ENCODE peak calls at places on chromosomes 3 and 15, in six cellular contexts. One of them, this sample, is unnamed.

GRCh38 chr3:38131621-38132369 is 5.1 kb downstream of the ACAA1 start:
- DNase-seq in M059J: no peak
- DNase-seq in stimulated activated CD8-positive, alpha-beta memory T cell treated with anti-CD3 and anti-CD28 coated beads, Interleukin-2, amount 100 ng/mL, for 48 hours: no peak
- DNase-seq in caudate nucleus: no peak
- DNase-seq in NCI-H187: no peak
- DNase-seq in HTR-8/SVneo: no peak
- DNase-seq in this sample: peak

GRCh38 chr3:117238805-117239204 is 529.2 kb downstream of the TUSC7 start:
- DNase-seq in M059J: no peak
- DNase-seq in stimulated activated CD8-positive, alpha-beta memory T cell treated with anti-CD3 and anti-CD28 coated beads, Interleukin-2, amount 100 ng/mL, for 48 hours: no peak
- DNase-seq in caudate nucleus: no peak
- DNase-seq in NCI-H187: no peak
- DNase-seq in HTR-8/SVneo: no peak
- DNase-seq in this sample: no peak

GRCh38 chr3:115111632-115112031 is 35.5 kb downstream of the ZBTB20 start:
- DNase-seq in M059J: peak
- DNase-seq in stimulated activated CD8-positive, alpha-beta memory T cell treated with anti-CD3 and anti-CD28 coated beads, Interleukin-2, amount 100 ng/mL, for 48 hours: no peak
- DNase-seq in caudate nucleus: no peak
- DNase-seq in NCI-H187: no peak
- DNase-seq in HTR-8/SVneo: no peak
- DNase-seq in this sample: no peak

GRCh38 chr15:63848881-63849551 is 15.3 kb upstream of the HERC1 start:
- DNase-seq in M059J: no peak
- DNase-seq in stimulated activated CD8-positive, alpha-beta memory T cell treated with anti-CD3 and anti-CD28 coated beads, Interleukin-2, amount 100 ng/mL, for 48 hours: no peak
- DNase-seq in caudate nucleus: no peak
- DNase-seq in NCI-H187: no peak
- DNase-seq in HTR-8/SVneo: no peak
- DNase-seq in this sample: no peak

GRCh38 chr3:75978686-75979085 is 193.3 kb upstream of the ZNF717 start:
- DNase-seq in M059J: no peak
- DNase-seq in stimulated activated CD8-positive, alpha-beta memory T cell treated with anti-CD3 and anti-CD28 coated beads, Interleukin-2, amount 100 ng/mL, for 48 hours: no peak
- DNase-seq in caudate nucleus: no peak
- DNase-seq in NCI-H187: no peak
- DNase-seq in HTR-8/SVneo: no peak
- DNase-seq in this sample: no peak

GRCh38 chr3:148789156-148789555 is 38.5 kb upstream of the CPB1 start:
- DNase-seq in M059J: peak
- DNase-seq in stimulated activated CD8-positive, alpha-beta memory T cell treated with anti-CD3 and anti-CD28 coated beads, Interleukin-2, amount 100 ng/mL, for 48 hours: no peak
- DNase-seq in caudate nucleus: no peak
- DNase-seq in NCI-H187: no peak
- DNase-seq in HTR-8/SVneo: peak
- DNase-seq in this sample: no peak

GRCh38 chr15:90201944-90202375 is 830 bp downstream of the SEMA4B start:
- DNase-seq in M059J: no peak
- DNase-seq in stimulated activated CD8-positive, alpha-beta memory T cell treated with anti-CD3 and anti-CD28 coated beads, Interleukin-2, amount 100 ng/mL, for 48 hours: no peak
- DNase-seq in caudate nucleus: no peak
- DNase-seq in NCI-H187: no peak
- DNase-seq in HTR-8/SVneo: no peak
- DNase-seq in this sample: no peak

GRCh38 chr3:45623434-45623833 is 28.9 kb downstream of the LIMD1 start:
- DNase-seq in M059J: no peak
- DNase-seq in stimulated activated CD8-positive, alpha-beta memory T cell treated with anti-CD3 and anti-CD28 coated beads, Interleukin-2, amount 100 ng/mL, for 48 hours: no peak
- DNase-seq in caudate nucleus: no peak
- DNase-seq in NCI-H187: no peak
- DNase-seq in HTR-8/SVneo: no peak
- DNase-seq in this sample: no peak

GRCh38 chr3:158095302-158095997 is 10.8 kb downstream of the SHOX2 start:
- DNase-seq in M059J: no peak
- DNase-seq in stimulated activated CD8-positive, alpha-beta memory T cell treated with anti-CD3 and anti-CD28 coated beads, Interleukin-2, amount 100 ng/mL, for 48 hours: no peak
- DNase-seq in caudate nucleus: no peak
- DNase-seq in NCI-H187: no peak
- DNase-seq in HTR-8/SVneo: no peak
- DNase-seq in this sample: no peak

GRCh38 chr3:139797724-139798343 is 120.1 kb upstream of the NMNAT3 start:
- DNase-seq in M059J: peak
- DNase-seq in stimulated activated CD8-positive, alpha-beta memory T cell treated with anti-CD3 and anti-CD28 coated beads, Interleukin-2, amount 100 ng/mL, for 48 hours: no peak
- DNase-seq in caudate nucleus: no peak
- DNase-seq in NCI-H187: no peak
- DNase-seq in HTR-8/SVneo: no peak
- DNase-seq in this sample: peak

GRCh38 chr15:79433610-79434009 is 1.5 kb downstream of the MINAR1 start:
- DNase-seq in M059J: no peak
- DNase-seq in stimulated activated CD8-positive, alpha-beta memory T cell treated with anti-CD3 and anti-CD28 coated beads, Interleukin-2, amount 100 ng/mL, for 48 hours: no peak
- DNase-seq in caudate nucleus: no peak
- DNase-seq in NCI-H187: no peak
- DNase-seq in HTR-8/SVneo: no peak
- DNase-seq in this sample: no peak

GRCh38 chr3:138364356-138365252 is 16.2 kb downstream of the MRAS start:
- DNase-seq in M059J: no peak
- DNase-seq in stimulated activated CD8-positive, alpha-beta memory T cell treated with anti-CD3 and anti-CD28 coated beads, Interleukin-2, amount 100 ng/mL, for 48 hours: no peak
- DNase-seq in caudate nucleus: no peak
- DNase-seq in NCI-H187: no peak
- DNase-seq in HTR-8/SVneo: no peak
- DNase-seq in this sample: no peak

GRCh38 chr15:58486564-58486963 is 54.8 kb downstream of the LIPC start:
- DNase-seq in M059J: no peak
- DNase-seq in stimulated activated CD8-positive, alpha-beta memory T cell treated with anti-CD3 and anti-CD28 coated beads, Interleukin-2, amount 100 ng/mL, for 48 hours: no peak
- DNase-seq in caudate nucleus: no peak
- DNase-seq in NCI-H187: no peak
- DNase-seq in HTR-8/SVneo: no peak
- DNase-seq in this sample: no peak

GRCh38 chr3:58167431-58168351 is 43.1 kb downstream of the DNASE1L3 start:
- DNase-seq in M059J: no peak
- DNase-seq in stimulated activated CD8-positive, alpha-beta memory T cell treated with anti-CD3 and anti-CD28 coated beads, Interleukin-2, amount 100 ng/mL, for 48 hours: peak
- DNase-seq in caudate nucleus: peak
- DNase-seq in NCI-H187: no peak
- DNase-seq in HTR-8/SVneo: peak
- DNase-seq in this sample: peak

GRCh38 chr3:142366434-142366833 is 81.4 kb downstream of the XRN1 start:
- DNase-seq in M059J: peak
- DNase-seq in stimulated activated CD8-positive, alpha-beta memory T cell treated with anti-CD3 and anti-CD28 coated beads, Interleukin-2, amount 100 ng/mL, for 48 hours: no peak
- DNase-seq in caudate nucleus: no peak
- DNase-seq in NCI-H187: no peak
- DNase-seq in HTR-8/SVneo: peak
- DNase-seq in this sample: peak

GRCh38 chr3:187742351-187743171 is 2.7 kb downstream of the BCL6 start:
- DNase-seq in M059J: peak
- DNase-seq in stimulated activated CD8-positive, alpha-beta memory T cell treated with anti-CD3 and anti-CD28 coated beads, Interleukin-2, amount 100 ng/mL, for 48 hours: no peak
- DNase-seq in caudate nucleus: no peak
- DNase-seq in NCI-H187: no peak
- DNase-seq in HTR-8/SVneo: no peak
- DNase-seq in this sample: peak

GRCh38 chr15:25804451-25804850 is 58.7 kb downstream of the ATP10A start:
- DNase-seq in M059J: no peak
- DNase-seq in stimulated activated CD8-positive, alpha-beta memory T cell treated with anti-CD3 and anti-CD28 coated beads, Interleukin-2, amount 100 ng/mL, for 48 hours: no peak
- DNase-seq in caudate nucleus: no peak
- DNase-seq in NCI-H187: no peak
- DNase-seq in HTR-8/SVneo: no peak
- DNase-seq in this sample: no peak

GRCh38 chr3:189622629-189623028 is 8.6 kb upstream of the TP63 start:
- DNase-seq in M059J: no peak
- DNase-seq in stimulated activated CD8-positive, alpha-beta memory T cell treated with anti-CD3 and anti-CD28 coated beads, Interleukin-2, amount 100 ng/mL, for 48 hours: no peak
- DNase-seq in caudate nucleus: no peak
- DNase-seq in NCI-H187: no peak
- DNase-seq in HTR-8/SVneo: no peak
- DNase-seq in this sample: no peak

This sample was measured in Kasumi-1.